ENCODE peak calls at places on chromosomes 6 and 20, in five cellular contexts. L is GM23248, C is HCT116, B is OCI-LY7, T is hepatocyte. F is an unnamed sample. For H4K20me1, the result is how much of the 10 kb centered on the place peaks cover.

GRCh38 chr6:13470240-13471140 is 16.9 kb downstream of the GFOD1 start:
- DNase-seq in T (no peak), C (no peak), L (no peak), B (no peak), F (no peak)

GRCh38 chr20:50308513-50309279 is 118.1 kb downstream of the CEBPB start:
- DNase-seq in C (peak), L (peak), T (peak), B (peak), F (no peak)

GRCh38 chr6:169075211-169075621 is 178.4 kb downstream of the THBS2 start:
- DNase-seq in L (peak), C (no peak), B (no peak), T (peak), F (no peak)

GRCh38 chr20:15036938-15037337 is 699.5 kb upstream of the FLRT3 start:
- DNase-seq in L (no peak), B (no peak), T (no peak), C (no peak), F (no peak)

GRCh38 chr6:127618729-127619128 is 41.8 kb downstream of the C6orf58 start:
- DNase-seq in T (no peak), L (peak), C (no peak), B (no peak), F (no peak)

GRCh38 chr20:14644698-14645097 is 307.3 kb upstream of the FLRT3 start:
- DNase-seq in T (no peak), C (no peak), L (no peak), B (no peak), F (no peak)

GRCh38 chr6:21111399-21111725 is 482.2 kb upstream of the SOX4 start:
- DNase-seq in C (peak), T (peak), B (no peak), L (no peak), F (no peak)

GRCh38 chr20:9035129-9035528 is 33.8 kb upstream of the PLCB4 start:
- DNase-seq in B (no peak), C (peak), T (peak), L (peak), F (no peak)

GRCh38 chr20:3262566-3262965 is 23.6 kb upstream of the SLC4A11 start:
- DNase-seq in C (no peak), T (no peak), B (no peak), L (peak), F (peak)

GRCh38 chr6:75436869-75437268 is 56.7 kb downstream of the FILIP1 start:
- DNase-seq in C (no peak), B (no peak), T (no peak), L (peak), F (no peak)

GRCh38 chr6:128204621-128205020 is 303.8 kb upstream of the THEMIS start:
- DNase-seq in T (no peak), L (peak), C (no peak), B (no peak), F (no peak)

GRCh38 chr6:3759656-3760245 is 8.2 kb upstream of the PXDC1 start:
- DNase-seq in T (no peak), L (peak), B (no peak), C (no peak), F (no peak)
- H2AFZ ChIP-seq in T (no peak), L (peak), B (no peak), C (no peak), F (no peak)

DNA sequence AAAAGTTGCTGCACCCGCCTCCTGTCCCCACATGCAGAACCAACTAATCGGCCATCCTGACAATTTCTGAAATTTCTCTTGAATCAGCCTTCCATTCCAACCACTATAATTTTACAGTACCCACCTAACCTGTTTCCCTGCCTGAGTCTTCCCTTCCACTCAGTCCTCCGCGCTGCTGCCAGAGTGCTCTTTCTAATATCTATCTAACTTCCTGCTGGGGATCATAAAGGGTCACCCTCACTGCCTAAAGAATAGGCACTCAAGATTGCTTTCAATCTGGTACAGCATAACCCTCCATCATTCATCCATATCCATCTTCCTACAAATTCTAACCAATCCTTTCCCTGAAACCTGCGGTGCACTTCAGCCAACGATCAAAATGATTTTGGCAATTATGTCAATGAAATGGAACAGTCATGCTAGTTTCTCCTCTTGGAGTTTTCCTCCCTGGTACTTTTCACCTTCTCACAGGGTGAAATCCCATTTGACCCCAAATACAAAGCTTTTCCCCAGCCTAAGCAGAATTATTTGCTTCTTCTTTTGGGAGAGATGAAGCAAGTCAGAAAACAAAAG is 117.5 kb upstream of the BEND6 start:
- DNase-seq in B (no peak), L (no peak), C (no peak), T (no peak), F (no peak)
- H4K20me1 ChIP-seq in B (under half), L (under half), C (under half), T (under half), F (under half)

DNA sequence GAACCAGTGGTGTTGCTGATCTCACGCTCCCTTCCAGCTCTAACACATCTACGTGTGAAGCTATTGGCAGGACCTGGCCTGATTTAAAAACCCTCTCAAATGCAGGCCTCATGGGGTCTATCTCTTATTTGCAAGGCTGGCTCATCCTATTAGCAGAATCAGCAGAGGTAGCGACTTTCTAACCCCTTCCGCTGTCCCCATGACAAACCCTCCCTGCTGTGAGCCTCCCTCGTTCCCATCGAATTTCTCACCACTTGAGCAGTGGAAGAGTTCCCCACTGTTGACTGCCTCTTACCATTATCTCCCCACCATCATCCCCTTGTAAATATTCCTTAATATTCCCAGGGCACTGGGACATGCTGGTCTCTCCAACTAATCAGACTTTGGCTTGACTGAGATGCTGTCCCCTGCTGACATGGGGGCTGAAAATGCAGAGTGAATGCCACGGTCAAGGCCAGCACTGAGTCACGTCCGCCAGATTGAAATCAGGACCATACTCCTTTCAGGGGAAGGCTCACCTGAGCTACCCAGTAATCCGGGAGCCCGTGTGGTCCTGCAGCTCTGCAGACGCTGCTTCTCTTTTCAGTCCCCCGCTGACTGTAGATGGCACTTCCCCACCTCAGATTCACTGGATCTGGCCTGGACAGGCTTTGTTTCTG is 23.0 kb downstream of the AAR2 start:
- DNase-seq in T (no peak), L (no peak), B (no peak), C (no peak), F (no peak)
- TF ChIP-seq EZH2phosphoT487 in T (no peak), L (no peak), B (no peak), C (no peak), F (no peak)

DNA sequence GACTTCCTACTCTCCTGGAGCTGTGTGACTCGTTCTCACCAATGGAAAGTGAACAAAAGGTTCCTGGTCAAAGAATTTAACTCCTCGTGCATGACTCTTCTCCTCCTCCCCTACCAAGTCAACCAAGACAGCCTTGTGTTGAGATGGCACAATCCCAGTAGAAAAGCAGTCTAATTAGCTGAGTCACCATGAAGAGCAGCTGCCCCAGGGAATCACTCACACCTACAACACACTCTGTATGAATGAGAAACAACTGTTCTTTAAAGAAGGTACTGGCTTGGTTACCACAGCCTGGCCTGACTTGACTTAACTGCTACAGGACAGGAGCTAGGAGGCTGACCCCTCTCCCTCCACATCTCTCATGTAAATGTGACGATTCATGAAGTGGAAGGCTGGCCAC is 2.9 kb upstream of the HLA-DOB start:
- DNase-seq in B (no peak), T (no peak), L (peak), C (peak), F (no peak)
- H2AFZ ChIP-seq in B (no peak), T (no peak), L (no peak), C (no peak), F (no peak)

GRCh38 chr20:63913768-63914167 is 18.8 kb downstream of the DNAJC5 start:
- DNase-seq in B (no peak), L (no peak), T (no peak), C (no peak), F (no peak)

GRCh38 chr20:63915471-63915870 is 20.5 kb downstream of the DNAJC5 start:
- DNase-seq in T (no peak), C (no peak), B (no peak), L (no peak), F (no peak)

GRCh38 chr20:63908008-63908682 is 13.2 kb downstream of the DNAJC5 start:
- DNase-seq in T (peak), B (no peak), C (no peak), L (no peak), F (no peak)

DNA sequence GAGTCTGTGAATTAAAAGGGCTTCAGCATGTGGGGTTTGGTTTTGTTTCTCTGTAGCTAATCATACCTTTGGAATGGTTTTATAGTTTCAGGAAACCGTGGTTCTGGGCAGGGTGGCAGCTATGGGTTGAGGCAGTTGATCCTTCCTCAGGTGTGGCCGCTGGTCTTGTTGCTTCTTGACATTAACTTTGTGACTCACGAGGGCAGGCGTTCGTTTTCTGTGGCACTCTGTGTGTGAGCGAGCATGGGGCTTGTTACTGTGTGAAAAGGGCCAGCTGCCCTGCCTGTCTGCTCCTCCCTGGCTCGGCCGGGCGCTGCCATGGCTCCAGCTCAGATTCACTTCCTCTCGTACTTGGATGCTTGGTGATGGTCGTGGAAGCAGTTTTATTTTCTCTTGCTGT is 16.2 kb downstream of the DNAJC5 start:
- DNase-seq in T (no peak), B (no peak), L (peak), C (peak), F (no peak)
- H4K20me1 ChIP-seq in T (half or more), B (under half), L (under half), C (under half), F (under half)

GRCh38 chr6:16639689-16640480 is 121.4 kb downstream of the ATXN1 start:
- DNase-seq in L (peak), T (peak), C (no peak), B (no peak), F (no peak)
- TF ChIP-seq EZH2phosphoT487 in L (no peak), T (no peak), C (no peak), B (no peak), F (no peak)

F was measured in MM.1S.